ENCODE peak calls at places on chromosomes 16 and 17, in six cellular contexts. Z is HCT116, T is SK-N-SH, I is K562, F is HepG2, J is H1. N is an unnamed sample.

GRCh38 chr17:1485748-1486376 is 6.6 kb downstream of the MYO1C start:
- DNase-seq in Z (no peak), T (peak; percentile 88), I (peak; percentile 66), F (no peak), J (peak; percentile 65), N (no peak)

GRCh38 chr16:73083271-73083670 is 35.3 kb upstream of the ZFHX3 start:
- DNase-seq in Z (no peak), T (no peak), I (no peak), F (no peak), J (no peak), N (no peak)

GRCh38 chr17:15341385-15341849 is at the start of gene TEKT3:
- DNase-seq in Z (no peak), T (peak; percentile 94), I (peak; percentile 56), F (no peak), J (peak; percentile 94), N (no peak)

GRCh38 chr17:66727634-66728570 is 107.0 kb upstream of the CACNG5 start:
- DNase-seq in Z (peak; percentile 34), T (peak; percentile 87), I (peak; percentile 49), F (peak; percentile 47), J (peak; percentile 78), N (no peak)

GRCh38 chr16:58511933-58512815 is 3.1 kb upstream of the SETD6 start:
- DNase-seq in Z (no peak), T (peak; percentile 80), I (peak; percentile 58), F (peak; percentile 75), J (peak; percentile 96), N (no peak)

GRCh38 chr17:47884905-47885735 is 10.9 kb upstream of the SP2 start:
- DNase-seq in Z (no peak), T (no peak), I (no peak), F (no peak), J (peak; percentile 54), N (no peak)

GRCh38 chr17:61218438-61218837 is 181.2 kb upstream of the TBX2 start:
- DNase-seq in Z (no peak), T (no peak), I (no peak), F (no peak), J (no peak), N (no peak)

GRCh38 chr16:19167710-19168172 is 299 bp upstream of the SYT17 start:
- DNase-seq in Z (peak; percentile 60), T (peak; percentile 93), I (peak; percentile 75), F (peak; percentile 60), J (peak; percentile 84), N (no peak)

GRCh38 chr16:23869052-23869451 is 33.3 kb downstream of the PRKCB start:
- DNase-seq in Z (no peak), T (no peak), I (no peak), F (no peak), J (no peak), N (no peak)

GRCh38 chr17:57020208-57020607 is 42.3 kb downstream of the SCPEP1 start:
- DNase-seq in Z (no peak), T (no peak), I (no peak), F (no peak), J (no peak), N (no peak)

GRCh38 chr16:88703486-88704309 is 2.5 kb downstream of the RNF166 start:
- DNase-seq in Z (no peak), T (no peak), I (no peak), F (no peak), J (no peak), N (no peak)

GRCh38 chr17:42623732-42624596 is 14.5 kb downstream of the TUBG1 start:
- DNase-seq in Z (peak; percentile 56), T (no peak), I (peak; percentile 72), F (no peak), J (no peak), N (no peak)

GRCh38 chr17:29190039-29190438 is 9.8 kb upstream of the MYO18A start:
- DNase-seq in Z (no peak), T (no peak), I (no peak), F (no peak), J (no peak), N (no peak)

GRCh38 chr17:30290696-30291570 is 811 bp downstream of the BLMH start:
- DNase-seq in Z (no peak), T (peak; percentile 64), I (peak; percentile 55), F (peak; percentile 35), J (no peak), N (no peak)

GRCh38 chr17:1597861-1598342 is 30.7 kb downstream of the SLC43A2 start:
- DNase-seq in Z (no peak), T (no peak), I (no peak), F (peak; percentile 80), J (no peak), N (no peak)

GRCh38 chr16:77599793-77600415 is 122.4 kb upstream of the NUDT7 start:
- DNase-seq in Z (peak; percentile 19), T (peak; percentile 30), I (peak; percentile 25), F (peak; percentile 41), J (no peak), N (no peak)

GRCh38 chr16:79409970-79410369 is 190.6 kb downstream of the MAF start:
- DNase-seq in Z (no peak), T (no peak), I (no peak), F (no peak), J (no peak), N (no peak)

GRCh38 chr16:53651357-53651756 is 52.3 kb downstream of the RPGRIP1L start:
- DNase-seq in Z (no peak), T (no peak), I (no peak), F (no peak), J (no peak), N (no peak)

GRCh38 chr16:81566245-81567007 is 121.8 kb downstream of the CMIP start:
- DNase-seq in Z (no peak), T (no peak), I (no peak), F (no peak), J (no peak), N (no peak)

GRCh38 chr16:81569361-81570034 is 124.9 kb downstream of the CMIP start:
- DNase-seq in Z (no peak), T (no peak), I (no peak), F (no peak), J (no peak), N (no peak)

GRCh38 chr16:81567087-81567486 is 122.5 kb downstream of the CMIP start:
- DNase-seq in Z (no peak), T (no peak), I (no peak), F (no peak), J (no peak), N (no peak)

GRCh38 chr16:81568749-81569087 is 124.1 kb downstream of the CMIP start:
- DNase-seq in Z (no peak), T (no peak), I (no peak), F (no peak), J (no peak), N (no peak)

DNA sequence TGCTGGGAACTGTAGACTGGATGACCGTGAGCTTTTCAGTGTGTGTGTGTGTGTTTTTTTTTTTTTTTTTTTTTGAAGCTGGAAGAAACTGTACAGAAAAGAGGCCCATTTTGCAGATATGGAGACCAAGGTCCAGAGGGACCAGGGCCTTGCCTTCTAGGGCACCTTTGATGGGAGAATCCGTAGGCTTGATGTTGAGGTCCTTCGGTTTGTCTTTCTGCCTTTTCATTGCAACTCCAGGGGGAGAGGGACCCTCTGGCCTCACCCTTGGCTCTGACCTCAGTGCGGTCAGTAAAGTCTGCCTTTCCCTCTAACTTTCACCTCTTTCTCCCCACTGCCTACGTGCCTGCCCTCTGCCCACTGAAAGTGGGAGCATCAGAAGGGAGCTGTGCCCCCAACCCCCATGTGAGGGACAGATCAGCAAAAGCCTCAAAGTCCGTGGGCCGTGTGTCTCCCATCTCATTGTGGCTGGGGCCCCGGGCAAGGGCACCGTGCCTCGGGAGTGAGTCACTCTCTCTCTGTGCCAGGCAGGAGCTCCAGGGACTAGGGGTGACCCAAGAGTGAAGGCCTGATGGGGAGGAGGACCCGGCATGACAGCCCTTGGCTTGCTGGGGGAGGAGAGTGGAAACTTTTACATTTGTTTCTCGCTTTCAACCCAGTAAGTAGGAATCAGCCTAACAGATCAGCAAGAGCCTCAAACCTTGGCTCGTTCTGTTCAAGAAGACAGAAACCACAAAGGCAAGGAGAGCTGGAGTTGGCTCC is 123.6 kb downstream of the CMIP start:
- DNase-seq in Z (no peak), T (no peak), I (no peak), F (peak; percentile 74), J (no peak), N (no peak)
- TF ChIP-seq JUND in Z (peak; percentile 94), T (peak; percentile 81), I (no peak), F (peak; percentile 56), J (no peak), N (no peak)

DNA sequence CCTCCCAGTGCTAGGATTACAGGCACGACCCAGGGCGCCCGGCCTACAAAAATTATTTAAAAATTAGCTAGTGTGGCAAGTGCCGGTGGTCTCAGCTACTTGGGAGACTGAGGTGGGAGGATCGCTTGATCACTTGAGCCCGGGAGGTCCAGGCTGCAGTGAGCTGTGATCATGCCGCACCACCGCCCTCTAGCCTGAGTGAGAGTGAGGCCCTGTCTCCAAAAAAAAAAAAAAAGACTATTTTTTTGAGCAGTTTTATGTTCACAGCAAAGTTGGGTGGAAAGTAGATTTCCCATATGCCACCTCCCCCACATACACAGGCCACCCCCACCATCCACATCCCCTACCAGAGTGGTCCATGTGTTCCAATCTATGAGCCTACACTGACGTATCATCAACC is 84.9 kb downstream of the MGAT5B start:
- DNase-seq in Z (no peak), T (no peak), I (no peak), F (no peak), J (no peak), N (no peak)
- TF ChIP-seq POLR2AphosphoS5 in Z (no peak), T (no peak), I (no peak), F (no peak), J (no peak), N (no peak)

DNA sequence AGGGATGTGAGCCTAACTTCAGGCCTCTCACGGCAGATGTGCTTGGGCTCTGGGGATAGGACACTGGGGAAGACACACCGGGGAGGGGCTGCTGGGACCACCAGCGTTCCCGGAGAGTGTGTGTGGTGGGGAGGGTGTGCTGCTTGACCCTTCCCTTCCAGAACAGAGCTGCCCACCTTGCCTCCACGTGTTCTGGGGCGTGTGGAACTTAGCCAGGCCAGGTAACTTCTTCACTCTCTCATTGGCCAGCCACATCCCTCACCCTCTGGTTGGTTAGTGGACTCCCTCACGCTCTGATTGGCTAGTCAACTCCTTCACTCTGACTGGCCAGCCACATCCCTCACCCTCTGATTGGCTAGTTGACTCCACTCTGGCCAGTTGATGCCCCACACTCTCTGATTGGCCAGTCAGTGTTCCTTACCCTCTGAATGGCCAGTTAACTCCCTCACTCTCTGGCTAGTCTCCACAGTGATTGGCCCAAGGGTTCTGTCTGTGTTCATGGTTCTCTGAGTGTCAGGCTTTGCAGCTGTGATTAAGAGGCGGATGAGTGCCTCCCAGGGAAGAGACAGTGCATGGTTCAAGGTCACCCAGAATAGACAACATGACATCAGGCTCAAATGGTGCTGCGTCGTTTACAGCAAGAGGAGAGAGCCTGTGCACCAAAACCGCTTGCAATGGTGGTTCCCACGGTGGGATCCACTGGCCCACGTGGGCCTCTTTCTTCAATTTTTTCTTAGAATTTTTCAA is 10.0 kb downstream of the TMEM235 start:
- DNase-seq in Z (peak; percentile 90), T (peak; percentile 79), I (peak; percentile 86), F (peak; percentile 96), J (peak; percentile 49), N (no peak)
- TF ChIP-seq JUND in Z (no peak), T (no peak), I (no peak), F (no peak), J (no peak), N (no peak)

DNA sequence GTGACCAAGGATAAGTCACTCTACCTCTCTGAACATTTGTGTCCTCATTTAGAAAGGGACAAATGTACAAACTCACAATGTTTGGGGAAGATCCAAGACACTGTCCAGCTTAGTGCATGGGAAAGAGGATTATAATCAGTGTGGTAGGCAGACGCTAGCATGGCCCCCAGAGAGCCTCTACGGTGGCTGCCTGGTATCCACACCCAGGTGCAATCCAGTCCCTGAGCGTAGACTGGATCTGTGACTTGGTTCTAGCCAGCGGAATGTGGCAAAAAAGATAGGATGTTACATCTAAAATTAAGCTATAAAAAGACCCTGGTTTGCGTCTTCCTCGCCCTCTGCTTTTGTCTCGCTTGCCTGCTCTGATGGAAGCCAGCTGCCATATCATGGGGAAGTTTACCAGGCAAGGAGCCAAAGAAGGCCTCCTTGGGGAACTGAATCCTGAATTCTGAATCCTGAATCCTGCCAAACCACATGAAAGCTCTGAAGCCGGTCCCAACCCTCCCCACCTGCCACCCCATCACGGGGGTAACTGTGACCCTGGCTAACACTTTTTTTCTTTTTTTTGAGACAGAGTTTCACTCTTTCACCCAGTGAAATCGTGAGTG is 51.6 kb downstream of the PLXDC1 start:
- DNase-seq in Z (no peak), T (no peak), I (no peak), F (no peak), J (no peak), N (no peak)
- TF ChIP-seq POLR2AphosphoS5 in Z (no peak), T (no peak), I (no peak), F (no peak), J (no peak), N (no peak)